ENCODE peak calls at places on chromosome 18, in five cellular contexts. One of them, this sample, is unnamed.
A peak's percentile ranks its signal among the peaks of the same experiment; 100 is the strongest.

GRCh38 chr18:12857215-12857924 is 26.7 kb downstream of the PTPN2 start:
- DNase-seq in transverse colon: no peak
- DNase-seq in heart right ventricle: no peak
- DNase-seq in body of pancreas: no peak
- DNase-seq in fibroblast of lung: no peak
- DNase-seq in this sample: no peak

GRCh38 chr18:72161686-72162085 is 382.5 kb downstream of the CBLN2 start:
- DNase-seq in transverse colon: no peak
- DNase-seq in heart right ventricle: no peak
- DNase-seq in body of pancreas: no peak
- DNase-seq in fibroblast of lung: peak; percentile 9
- DNase-seq in this sample: no peak

GRCh38 chr18:58605027-58606020 is 23.6 kb downstream of the ALPK2 start:
- DNase-seq in transverse colon: no peak
- DNase-seq in heart right ventricle: no peak
- DNase-seq in body of pancreas: no peak
- DNase-seq in fibroblast of lung: peak; percentile 96
- DNase-seq in this sample: no peak

GRCh38 chr18:45957100-45957499 is 10.0 kb downstream of the EPG5 start:
- DNase-seq in transverse colon: no peak
- DNase-seq in heart right ventricle: no peak
- DNase-seq in body of pancreas: no peak
- DNase-seq in fibroblast of lung: peak; percentile 83
- DNase-seq in this sample: no peak

GRCh38 chr18:63319383-63320040 is at the start of gene BCL2:
- DNase-seq in transverse colon: peak; percentile 45
- DNase-seq in heart right ventricle: peak; percentile 32
- DNase-seq in body of pancreas: peak; percentile 25
- DNase-seq in fibroblast of lung: peak; percentile 39
- DNase-seq in this sample: no peak

GRCh38 chr18:41936471-41937134 is 18.4 kb upstream of the PIK3C3 start:
- DNase-seq in transverse colon: no peak
- DNase-seq in heart right ventricle: no peak
- DNase-seq in body of pancreas: no peak
- DNase-seq in fibroblast of lung: no peak
- DNase-seq in this sample: no peak

GRCh38 chr18:44830551-44830950 is 149.9 kb downstream of the SETBP1 start:
- DNase-seq in transverse colon: no peak
- DNase-seq in heart right ventricle: no peak
- DNase-seq in body of pancreas: no peak
- DNase-seq in fibroblast of lung: no peak
- DNase-seq in this sample: no peak

GRCh38 chr18:35998967-35999366 is 26.5 kb downstream of the RMP24 start:
- DNase-seq in transverse colon: no peak
- DNase-seq in heart right ventricle: no peak
- DNase-seq in body of pancreas: no peak
- DNase-seq in fibroblast of lung: no peak
- DNase-seq in this sample: no peak

GRCh38 chr18:79384834-79385233 is 10.9 kb upstream of the NFATC1 start:
- DNase-seq in transverse colon: no peak
- DNase-seq in heart right ventricle: no peak
- DNase-seq in body of pancreas: no peak
- DNase-seq in fibroblast of lung: no peak
- DNase-seq in this sample: no peak

GRCh38 chr18:76844742-76845477 is 22.6 kb downstream of the ZNF236 start:
- DNase-seq in transverse colon: no peak
- DNase-seq in heart right ventricle: no peak
- DNase-seq in body of pancreas: no peak
- DNase-seq in fibroblast of lung: peak; percentile 18
- DNase-seq in this sample: no peak

GRCh38 chr18:60508108-60508507 is 135.5 kb upstream of the MC4R start:
- DNase-seq in transverse colon: no peak
- DNase-seq in heart right ventricle: no peak
- DNase-seq in body of pancreas: no peak
- DNase-seq in fibroblast of lung: no peak
- DNase-seq in this sample: no peak

GRCh38 chr18:24180048-24180447 is 41.2 kb downstream of the CABYR start:
- DNase-seq in transverse colon: no peak
- DNase-seq in heart right ventricle: no peak
- DNase-seq in body of pancreas: no peak
- DNase-seq in fibroblast of lung: no peak
- DNase-seq in this sample: no peak

GRCh38 chr18:35917043-35917442 is 55.4 kb upstream of the RMP24 start:
- DNase-seq in transverse colon: no peak
- DNase-seq in heart right ventricle: no peak
- DNase-seq in body of pancreas: no peak
- DNase-seq in fibroblast of lung: no peak
- DNase-seq in this sample: no peak

GRCh38 chr18:5720132-5720531 is 175.2 kb downstream of the TMEM200C start:
- DNase-seq in transverse colon: no peak
- DNase-seq in heart right ventricle: no peak
- DNase-seq in body of pancreas: no peak
- DNase-seq in fibroblast of lung: no peak
- DNase-seq in this sample: no peak

GRCh38 chr18:79884296-79884962 is 67.0 kb downstream of the SLC66A2 start:
- DNase-seq in transverse colon: no peak
- DNase-seq in heart right ventricle: no peak
- DNase-seq in body of pancreas: no peak
- DNase-seq in fibroblast of lung: no peak
- DNase-seq in this sample: no peak

GRCh38 chr18:54801374-54801773 is 26.9 kb upstream of the RAB27B start:
- DNase-seq in transverse colon: no peak
- DNase-seq in heart right ventricle: no peak
- DNase-seq in body of pancreas: no peak
- DNase-seq in fibroblast of lung: no peak
- DNase-seq in this sample: no peak

GRCh38 chr18:44758821-44759624 is 78.3 kb downstream of the SETBP1 start:
- DNase-seq in transverse colon: peak; percentile 39
- DNase-seq in heart right ventricle: no peak
- DNase-seq in body of pancreas: no peak
- DNase-seq in fibroblast of lung: no peak
- DNase-seq in this sample: no peak

GRCh38 chr18:78542204-78542603 is 437.4 kb upstream of the SALL3 start:
- DNase-seq in transverse colon: peak; percentile 35
- DNase-seq in heart right ventricle: peak; percentile 54
- DNase-seq in body of pancreas: peak; percentile 87
- DNase-seq in fibroblast of lung: no peak
- DNase-seq in this sample: no peak

GRCh38 chr18:59744271-59744721 is 47.1 kb upstream of the CCBE1 start:
- DNase-seq in transverse colon: no peak
- DNase-seq in heart right ventricle: no peak
- DNase-seq in body of pancreas: no peak
- DNase-seq in fibroblast of lung: peak; percentile 98
- DNase-seq in this sample: no peak

GRCh38 chr18:73366713-73367112 is 498.9 kb upstream of the NETO1 start:
- DNase-seq in transverse colon: no peak
- DNase-seq in heart right ventricle: no peak
- DNase-seq in body of pancreas: no peak
- DNase-seq in fibroblast of lung: peak; percentile 64
- DNase-seq in this sample: no peak

GRCh38 chr18:70413455-70413854 is 124.6 kb downstream of the SOCS6 start:
- DNase-seq in transverse colon: no peak
- DNase-seq in heart right ventricle: no peak
- DNase-seq in body of pancreas: no peak
- DNase-seq in fibroblast of lung: no peak
- DNase-seq in this sample: no peak

GRCh38 chr18:76494181-76494540 is 881 bp downstream of the ZNF516 start:
- DNase-seq in transverse colon: peak; percentile 50
- DNase-seq in heart right ventricle: no peak
- DNase-seq in body of pancreas: peak; percentile 37
- DNase-seq in fibroblast of lung: peak; percentile 45
- DNase-seq in this sample: peak; percentile 50

GRCh38 chr18:79413025-79413424 is 17.3 kb downstream of the NFATC1 start:
- DNase-seq in transverse colon: no peak
- DNase-seq in heart right ventricle: no peak
- DNase-seq in body of pancreas: no peak
- DNase-seq in fibroblast of lung: no peak
- DNase-seq in this sample: no peak

GRCh38 chr18:74353169-74353775 is 37.6 kb downstream of the C18orf63 start:
- DNase-seq in transverse colon: peak; percentile 62
- DNase-seq in heart right ventricle: peak; percentile 78
- DNase-seq in body of pancreas: peak; percentile 80
- DNase-seq in fibroblast of lung: peak; percentile 61
- DNase-seq in this sample: peak; percentile 47

GRCh38 chr18:8754995-8755955 is 49.9 kb downstream of the MTCL1 start:
- DNase-seq in transverse colon: peak; percentile 22
- DNase-seq in heart right ventricle: no peak
- DNase-seq in body of pancreas: no peak
- DNase-seq in fibroblast of lung: peak; percentile 92
- DNase-seq in this sample: no peak

GRCh38 chr18:44771957-44772917 is 91.5 kb downstream of the SETBP1 start:
- DNase-seq in transverse colon: peak; percentile 46
- DNase-seq in heart right ventricle: peak; percentile 31
- DNase-seq in body of pancreas: peak; percentile 19
- DNase-seq in fibroblast of lung: peak; percentile 13
- DNase-seq in this sample: no peak

GRCh38 chr18:62974928-62975675 is 259.8 kb downstream of the PHLPP1 start:
- DNase-seq in transverse colon: no peak
- DNase-seq in heart right ventricle: no peak
- DNase-seq in body of pancreas: no peak
- DNase-seq in fibroblast of lung: no peak
- DNase-seq in this sample: no peak

GRCh38 chr18:50844960-50845359 is 25.1 kb upstream of the MRO start:
- DNase-seq in transverse colon: no peak
- DNase-seq in heart right ventricle: no peak
- DNase-seq in body of pancreas: no peak
- DNase-seq in fibroblast of lung: no peak
- DNase-seq in this sample: no peak

GRCh38 chr18:26956894-26957293 is 91.4 kb upstream of the AQP4 start:
- DNase-seq in transverse colon: no peak
- DNase-seq in heart right ventricle: no peak
- DNase-seq in body of pancreas: no peak
- DNase-seq in fibroblast of lung: no peak
- DNase-seq in this sample: no peak

GRCh38 chr18:26840965-26841364 is 24.5 kb downstream of the AQP4 start:
- DNase-seq in transverse colon: no peak
- DNase-seq in heart right ventricle: no peak
- DNase-seq in body of pancreas: no peak
- DNase-seq in fibroblast of lung: no peak
- DNase-seq in this sample: no peak

GRCh38 chr18:10234912-10235439 is 219.5 kb upstream of the APCDD1 start:
- DNase-seq in transverse colon: no peak
- DNase-seq in heart right ventricle: no peak
- DNase-seq in body of pancreas: no peak
- DNase-seq in fibroblast of lung: peak; percentile 66
- DNase-seq in this sample: no peak

GRCh38 chr18:10232062-10232461 is 222.4 kb upstream of the APCDD1 start:
- DNase-seq in transverse colon: no peak
- DNase-seq in heart right ventricle: no peak
- DNase-seq in body of pancreas: no peak
- DNase-seq in fibroblast of lung: peak; percentile 27
- DNase-seq in this sample: no peak

GRCh38 chr18:10235553-10235952 is 218.9 kb upstream of the APCDD1 start:
- DNase-seq in transverse colon: no peak
- DNase-seq in heart right ventricle: no peak
- DNase-seq in body of pancreas: no peak
- DNase-seq in fibroblast of lung: peak; percentile 35
- DNase-seq in this sample: no peak

GRCh38 chr18:10233082-10233875 is 221.2 kb upstream of the APCDD1 start:
- DNase-seq in transverse colon: no peak
- DNase-seq in heart right ventricle: no peak
- DNase-seq in body of pancreas: no peak
- DNase-seq in fibroblast of lung: no peak
- DNase-seq in this sample: no peak

GRCh38 chr18:10234281-10234680 is 220.2 kb upstream of the APCDD1 start:
- DNase-seq in transverse colon: no peak
- DNase-seq in heart right ventricle: no peak
- DNase-seq in body of pancreas: no peak
- DNase-seq in fibroblast of lung: peak; percentile 28
- DNase-seq in this sample: no peak
- H3K27ac ChIP-seq in transverse colon: no peak overlapping the region
- H3K27ac ChIP-seq in heart right ventricle: no peak overlapping the region
- H3K27ac ChIP-seq in body of pancreas: no peak overlapping the region
- H3K27ac ChIP-seq in fibroblast of lung: no peak overlapping the region
- H3K27ac ChIP-seq in this sample: no peak overlapping the region

GRCh38 chr18:56888978-56889377 is 237.8 kb downstream of the WDR7 start:
- DNase-seq in transverse colon: no peak
- DNase-seq in heart right ventricle: no peak
- DNase-seq in body of pancreas: no peak
- DNase-seq in fibroblast of lung: no peak
- DNase-seq in this sample: no peak

GRCh38 chr18:56891870-56892269 is 240.7 kb downstream of the WDR7 start:
- DNase-seq in transverse colon: no peak
- DNase-seq in heart right ventricle: no peak
- DNase-seq in body of pancreas: no peak
- DNase-seq in fibroblast of lung: no peak
- DNase-seq in this sample: no peak

GRCh38 chr18:56891116-56891515 is 240.0 kb downstream of the WDR7 start:
- DNase-seq in transverse colon: no peak
- DNase-seq in heart right ventricle: no peak
- DNase-seq in body of pancreas: no peak
- DNase-seq in fibroblast of lung: no peak
- DNase-seq in this sample: no peak

GRCh38 chr18:56890632-56891031 is 239.5 kb downstream of the WDR7 start:
- DNase-seq in transverse colon: no peak
- DNase-seq in heart right ventricle: no peak
- DNase-seq in body of pancreas: no peak
- DNase-seq in fibroblast of lung: peak; percentile 98
- DNase-seq in this sample: no peak

DNA sequence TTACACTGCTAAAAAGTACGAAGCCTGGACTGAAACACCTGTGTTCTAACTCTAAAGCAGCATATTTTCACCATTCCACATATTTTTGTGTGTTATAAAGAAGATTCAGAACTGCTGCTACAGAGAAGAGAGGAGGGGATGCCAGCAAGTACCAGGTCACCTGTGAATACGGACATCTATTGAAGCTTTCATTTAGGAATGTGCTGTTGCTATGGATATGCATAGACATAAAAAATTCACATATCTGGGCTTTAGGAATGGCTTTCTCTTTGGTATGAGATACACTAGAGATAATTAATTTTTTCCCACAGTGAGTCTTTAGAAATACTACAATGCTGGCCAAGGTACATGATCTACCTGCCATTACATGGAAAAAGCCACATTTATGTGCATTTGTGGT is 238.5 kb downstream of the WDR7 start:
- DNase-seq in transverse colon: no peak
- DNase-seq in heart right ventricle: no peak
- DNase-seq in body of pancreas: no peak
- DNase-seq in fibroblast of lung: peak; percentile 66
- DNase-seq in this sample: no peak
- H3K27ac ChIP-seq in transverse colon: no peak overlapping the region
- H3K27ac ChIP-seq in heart right ventricle: no peak overlapping the region
- H3K27ac ChIP-seq in body of pancreas: no peak overlapping the region
- H3K27ac ChIP-seq in fibroblast of lung: peak overlapping the region; percentile 7
- H3K27ac ChIP-seq in this sample: no peak overlapping the region

GRCh38 chr18:363327-364115 is 95.7 kb upstream of the THOC1 start:
- DNase-seq in transverse colon: no peak
- DNase-seq in heart right ventricle: no peak
- DNase-seq in body of pancreas: no peak
- DNase-seq in fibroblast of lung: peak; percentile 89
- DNase-seq in this sample: no peak
- H3K27ac ChIP-seq in transverse colon: peak overlapping the region; percentile 26
- H3K27ac ChIP-seq in heart right ventricle: no peak overlapping the region
- H3K27ac ChIP-seq in body of pancreas: no peak overlapping the region
- H3K27ac ChIP-seq in fibroblast of lung: peak overlapping the region; percentile 75
- H3K27ac ChIP-seq in this sample: no peak overlapping the region

GRCh38 chr18:47992266-47992665 is 61.8 kb upstream of the SMAD2 start:
- DNase-seq in transverse colon: no peak
- DNase-seq in heart right ventricle: no peak
- DNase-seq in body of pancreas: no peak
- DNase-seq in fibroblast of lung: no peak
- DNase-seq in this sample: no peak
- H3K27ac ChIP-seq in transverse colon: no peak overlapping the region
- H3K27ac ChIP-seq in heart right ventricle: no peak overlapping the region
- H3K27ac ChIP-seq in body of pancreas: no peak overlapping the region
- H3K27ac ChIP-seq in fibroblast of lung: no peak overlapping the region
- H3K27ac ChIP-seq in this sample: no peak overlapping the region

This sample was measured in neuronal stem cell.